ENCODE peak calls at places on chromosomes 16 and 17, in nine cellular contexts. X is prostate gland, N is heart left ventricle, L is thyroid gland, H is IMR-90, E is body of pancreas, W is Peyer's patch, A is uterus, T is gastrocnemius medialis. U is an unnamed sample.

GRCh38 chr17:312476-313148 is 40.0 kb downstream of the RPH3AL start:
- DNase-seq in X (no peak), N (peak), L (no peak), H (no peak), E (no peak), W (no peak), A (no peak), T (no peak), U (no peak)

GRCh38 chr17:49515196-49515770 is 20.2 kb downstream of the NGFR start:
- DNase-seq in X (peak), N (peak), L (peak), H (peak), E (peak), W (peak), A (peak), T (peak), U (peak)

GRCh38 chr17:78745407-78746088 is 36.5 kb downstream of the CYTH1 start:
- DNase-seq in X (no peak), N (no peak), L (no peak), H (peak), E (peak), W (peak), A (no peak), T (no peak), U (peak)

GRCh38 chr17:1108560-1108809 is 71.3 kb downstream of the ABR start:
- DNase-seq in X (no peak), N (no peak), L (peak), H (no peak), E (no peak), W (no peak), A (peak), T (no peak), U (peak)

GRCh38 chr16:87705780-87706277 is 60.0 kb downstream of the KLHDC4 start:
- DNase-seq in X (no peak), N (no peak), L (peak), H (no peak), E (no peak), W (no peak), A (no peak), T (no peak), U (no peak)

GRCh38 chr17:74521701-74522201 is 9.5 kb downstream of the CD300LB start:
- DNase-seq in X (no peak), N (peak), L (no peak), H (no peak), E (no peak), W (peak), A (no peak), T (no peak), U (no peak)

GRCh38 chr16:3696425-3697218 is 20.7 kb downstream of the TRAP1 start:
- DNase-seq in X (peak), N (peak), L (no peak), H (peak), E (no peak), W (no peak), A (no peak), T (peak), U (no peak)

GRCh38 chr17:45225964-45226530 is 4.4 kb downstream of the FMNL1 start:
- DNase-seq in X (no peak), N (peak), L (peak), H (no peak), E (peak), W (peak), A (no peak), T (peak), U (no peak)

GRCh38 chr17:68196394-68197090 is 51.3 kb upstream of the AMZ2 start:
- DNase-seq in X (no peak), N (no peak), L (no peak), H (no peak), E (no peak), W (no peak), A (no peak), T (no peak), U (no peak)

GRCh38 chr16:9225527-9226316 is 134.3 kb downstream of the HAPSTR1 start:
- DNase-seq in X (no peak), N (no peak), L (no peak), H (no peak), E (no peak), W (no peak), A (no peak), T (no peak), U (no peak)

GRCh38 chr16:84929421-84930297 is 81.7 kb downstream of the ZDHHC7 start:
- DNase-seq in X (no peak), N (peak), L (no peak), H (no peak), E (no peak), W (no peak), A (peak), T (no peak), U (peak)

GRCh38 chr17:50107790-50108414 is 12.8 kb downstream of the PDK2 start:
- DNase-seq in X (no peak), N (no peak), L (no peak), H (peak), E (no peak), W (no peak), A (no peak), T (no peak), U (no peak)

GRCh38 chr17:59311051-59311468 is 20.4 kb upstream of the YPEL2 start:
- DNase-seq in X (peak), N (no peak), L (peak), H (peak), E (peak), W (peak), A (peak), T (no peak), U (no peak)

GRCh38 chr17:79785017-79785899 is 7.3 kb downstream of the CBX2 start:
- DNase-seq in X (no peak), N (no peak), L (no peak), H (no peak), E (no peak), W (no peak), A (no peak), T (no peak), U (no peak)

GRCh38 chr16:3038256-3038655 is 1.5 kb upstream of the BICDL2 start:
- DNase-seq in X (peak), N (no peak), L (peak), H (no peak), E (peak), W (no peak), A (no peak), T (no peak), U (no peak)

GRCh38 chr16:54171855-54172537 is 114.6 kb downstream of the IRX3 start:
- DNase-seq in X (no peak), N (no peak), L (no peak), H (peak), E (peak), W (no peak), A (no peak), T (no peak), U (no peak)

GRCh38 chr16:50154369-50154947 is 1.4 kb downstream of the TENT4B start:
- DNase-seq in X (no peak), N (no peak), L (peak), H (no peak), E (no peak), W (no peak), A (no peak), T (no peak), U (no peak)

GRCh38 chr17:21210411-21211076 is 3.4 kb downstream of the TMEM11 start:
- DNase-seq in X (no peak), N (no peak), L (peak), H (no peak), E (no peak), W (no peak), A (no peak), T (peak), U (no peak)

GRCh38 chr17:73719588-73720071 is 75.4 kb upstream of the SDK2 start:
- DNase-seq in X (no peak), N (peak), L (no peak), H (no peak), E (no peak), W (no peak), A (no peak), T (no peak), U (no peak)

GRCh38 chr17:37813753-37814152 is 68.9 kb upstream of the HNF1B start:
- DNase-seq in X (no peak), N (no peak), L (no peak), H (peak), E (no peak), W (no peak), A (no peak), T (no peak), U (no peak)

GRCh38 chr17:37466471-37466870 is 23.2 kb upstream of the DUSP14 start:
- DNase-seq in X (no peak), N (no peak), L (no peak), H (no peak), E (no peak), W (no peak), A (no peak), T (no peak), U (no peak)

GRCh38 chr16:65071371-65072311 is 50.2 kb downstream of the CDH11 start:
- DNase-seq in X (no peak), N (peak), L (peak), H (peak), E (peak), W (no peak), A (peak), T (peak), U (peak)

GRCh38 chr17:27466748-27467375 is 10.6 kb downstream of the KSR1 start:
- DNase-seq in X (no peak), N (no peak), L (peak), H (no peak), E (no peak), W (peak), A (no peak), T (no peak), U (no peak)

GRCh38 chr17:41687828-41688640 is 651 bp upstream of the EIF1 start:
- DNase-seq in X (peak), N (peak), L (peak), H (peak), E (peak), W (peak), A (peak), T (no peak), U (peak)

GRCh38 chr17:66809408-66809807 is 25.5 kb upstream of the CACNG5 start:
- DNase-seq in X (no peak), N (no peak), L (no peak), H (no peak), E (no peak), W (no peak), A (no peak), T (no peak), U (no peak)

GRCh38 chr17:956905-957304 is 22.7 kb downstream of the NXN start:
- DNase-seq in X (no peak), N (no peak), L (no peak), H (no peak), E (no peak), W (no peak), A (no peak), T (peak), U (no peak)

GRCh38 chr17:4485676-4486646 is 12.7 kb upstream of the SPNS2 start:
- DNase-seq in X (no peak), N (peak), L (no peak), H (no peak), E (no peak), W (peak), A (no peak), T (no peak), U (no peak)

GRCh38 chr16:4391635-4392381 is 20.2 kb downstream of the VASN start:
- DNase-seq in X (no peak), N (no peak), L (no peak), H (no peak), E (no peak), W (no peak), A (no peak), T (no peak), U (no peak)

GRCh38 chr17:28644782-28645575 is at the start of gene BLTP2:
- DNase-seq in X (peak), N (peak), L (peak), H (peak), E (peak), W (peak), A (peak), T (peak), U (peak)

GRCh38 chr17:61139219-61139618 is 260.4 kb upstream of the TBX2 start:
- DNase-seq in X (no peak), N (no peak), L (no peak), H (peak), E (no peak), W (peak), A (no peak), T (no peak), U (no peak)

GRCh38 chr17:59893617-59894100 is 738 bp downstream of the RPS6KB1 start:
- DNase-seq in X (no peak), N (peak), L (peak), H (peak), E (no peak), W (no peak), A (no peak), T (peak), U (no peak)

GRCh38 chr17:10469459-10469858 is at the start of gene MYH4:
- DNase-seq in X (no peak), N (no peak), L (no peak), H (no peak), E (no peak), W (no peak), A (no peak), T (no peak), U (no peak)

GRCh38 chr17:19374136-19374535 is 4.2 kb upstream of the MAPK7 start:
- DNase-seq in X (no peak), N (no peak), L (no peak), H (no peak), E (no peak), W (no peak), A (no peak), T (no peak), U (no peak)

GRCh38 chr17:50532452-50533024 is at the start of gene EPN3:
- DNase-seq in X (peak), N (no peak), L (peak), H (no peak), E (peak), W (no peak), A (no peak), T (no peak), U (peak)

GRCh38 chr17:55267777-55268648 is 3.3 kb downstream of the HLF start:
- DNase-seq in X (no peak), N (no peak), L (no peak), H (no peak), E (no peak), W (no peak), A (no peak), T (no peak), U (no peak)

GRCh38 chr17:16423226-16423872 is 8.0 kb downstream of the TRPV2 start:
- DNase-seq in X (no peak), N (no peak), L (no peak), H (no peak), E (no peak), W (no peak), A (no peak), T (no peak), U (no peak)

GRCh38 chr17:29866746-29867404 is 63.2 kb downstream of the SSH2 start:
- DNase-seq in X (no peak), N (no peak), L (peak), H (no peak), E (no peak), W (no peak), A (no peak), T (no peak), U (no peak)

GRCh38 chr17:29862951-29863350 is 67.1 kb downstream of the SSH2 start:
- DNase-seq in X (no peak), N (no peak), L (no peak), H (no peak), E (no peak), W (no peak), A (no peak), T (no peak), U (no peak)

GRCh38 chr17:29867643-29868181 is 62.3 kb downstream of the SSH2 start:
- DNase-seq in X (no peak), N (no peak), L (no peak), H (no peak), E (no peak), W (no peak), A (no peak), T (no peak), U (no peak)

GRCh38 chr17:29857823-29858222 is 72.2 kb downstream of the SSH2 start:
- DNase-seq in X (no peak), N (no peak), L (no peak), H (no peak), E (no peak), W (no peak), A (no peak), T (no peak), U (no peak)

DNA sequence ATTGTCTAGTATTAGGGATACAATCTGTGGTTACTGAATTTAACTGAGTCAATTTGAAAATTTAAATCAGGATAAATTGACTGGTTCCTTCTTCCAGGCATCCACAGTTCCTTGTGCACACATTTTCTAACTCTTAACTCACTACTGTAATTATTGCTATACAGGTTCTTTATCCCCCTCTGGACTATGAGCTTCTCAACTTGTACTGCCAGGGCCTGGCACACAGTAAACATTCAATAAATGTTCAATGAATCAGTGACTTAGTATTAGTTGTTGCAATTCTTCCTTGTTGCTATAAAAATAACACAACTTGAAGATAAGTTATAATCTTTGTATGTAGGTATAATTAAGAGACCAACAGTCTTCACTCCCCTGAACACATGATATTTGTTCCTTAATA is 67.9 kb downstream of the SSH2 start:
- DNase-seq in X (no peak), N (no peak), L (no peak), H (no peak), E (no peak), W (no peak), A (no peak), T (no peak), U (no peak)
- TF ChIP-seq POLR2A in X (no peak), N (no peak), L (no peak), H (no peak), E (no peak), W (no peak), A (no peak), T (no peak), U (no peak)

DNA sequence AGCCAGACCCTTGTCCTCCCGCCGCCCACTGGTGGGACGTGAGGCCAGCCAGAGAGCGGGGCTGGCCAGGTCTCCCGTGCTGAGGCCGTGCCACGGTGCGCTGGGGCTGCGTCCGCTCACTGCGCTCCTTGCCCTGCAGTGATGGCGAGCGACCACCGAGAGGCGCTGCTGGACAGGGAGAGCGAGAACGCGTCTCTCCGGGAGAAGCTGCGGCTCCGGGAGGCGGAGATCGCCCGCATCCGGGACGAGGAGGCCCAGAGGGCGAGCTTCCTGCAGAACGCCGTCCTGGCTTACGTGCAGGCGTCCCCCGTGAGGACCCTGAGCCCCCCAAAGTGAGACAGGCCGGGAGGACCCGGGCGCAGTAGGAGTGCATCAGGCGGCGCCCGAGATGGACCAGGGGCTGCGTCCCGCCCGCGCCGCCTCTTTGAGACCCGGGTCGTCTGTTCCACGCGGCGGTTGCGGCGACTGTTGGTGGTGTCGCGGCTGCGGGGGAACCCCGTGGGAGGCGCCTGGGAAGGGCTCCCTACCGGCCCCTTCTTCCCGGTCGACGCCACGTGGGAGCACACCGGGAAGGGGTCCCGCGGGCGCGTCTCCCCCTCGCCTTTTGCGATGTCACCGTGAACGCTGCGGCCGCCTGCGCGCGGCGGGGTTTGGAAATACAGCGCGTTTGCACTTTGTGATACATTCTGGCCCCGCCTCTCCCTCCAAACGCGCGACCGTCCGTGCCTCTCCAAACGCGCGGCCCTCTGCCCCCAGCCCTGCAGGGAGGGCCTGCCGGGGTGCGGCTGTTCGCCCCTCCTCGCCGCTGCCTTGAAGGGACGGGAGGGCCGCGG is 792 bp upstream of the RAC3 start:
- DNase-seq in X (peak), N (peak), L (peak), H (peak), E (peak), W (peak), A (peak), T (peak), U (peak)
- TF ChIP-seq POLR2A in X (peak), N (no peak), L (no peak), H (no peak), E (no peak), W (no peak), A (peak), T (peak), U (no peak)

DNA sequence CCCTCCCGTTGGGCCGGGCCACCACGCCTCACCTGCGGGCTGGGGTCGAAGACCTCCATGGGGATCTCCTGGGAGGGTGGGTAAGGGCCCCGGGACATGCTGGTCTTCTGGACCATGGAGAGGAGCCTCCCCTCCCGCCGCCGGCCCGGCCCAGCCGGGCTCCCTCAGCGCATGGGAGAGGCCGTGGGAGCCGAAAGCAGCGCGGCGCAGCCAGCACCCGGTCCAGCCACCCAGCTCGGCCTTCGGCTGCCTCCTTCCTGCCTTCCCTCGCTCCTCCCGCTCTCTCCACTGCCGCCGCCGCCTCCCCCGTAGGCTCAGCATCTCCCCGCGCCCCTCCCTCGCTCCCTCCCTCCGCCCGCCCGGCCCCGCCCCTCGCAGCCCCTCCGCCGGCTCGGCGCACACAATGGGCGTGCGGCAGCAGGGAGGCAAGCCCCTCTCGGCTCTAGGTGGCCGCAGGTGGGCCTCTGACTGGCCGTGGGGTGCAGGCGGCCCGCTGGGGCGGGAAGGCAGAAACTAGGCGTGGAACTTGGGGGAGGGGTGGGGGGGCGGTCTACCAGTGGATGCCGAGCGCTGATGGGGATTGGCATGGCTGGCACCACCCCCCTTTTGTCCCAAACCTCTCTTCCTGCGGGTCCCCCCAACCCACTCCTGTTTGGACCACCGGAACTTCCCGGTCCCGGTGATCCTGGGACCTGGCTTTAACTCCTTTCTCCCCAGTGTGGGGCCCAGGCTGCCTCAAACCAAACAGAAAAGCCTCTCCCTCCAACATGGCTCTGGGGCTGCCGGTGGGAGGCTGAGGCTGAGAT is at the start of gene CACNB1:
- DNase-seq in X (peak), N (peak), L (peak), H (peak), E (peak), W (peak), A (peak), T (peak), U (peak)
- TF ChIP-seq POLR2A in X (peak), N (peak), L (no peak), H (peak), E (peak), W (peak), A (peak), T (peak), U (peak)

GRCh38 chr17:8480011-8480976 is 44.6 kb downstream of the NDEL1 start:
- DNase-seq in X (no peak), N (no peak), L (no peak), H (no peak), E (no peak), W (no peak), A (no peak), T (no peak), U (peak)

GRCh38 chr17:8479431-8479947 is 43.8 kb downstream of the NDEL1 start:
- DNase-seq in X (no peak), N (peak), L (no peak), H (peak), E (no peak), W (no peak), A (peak), T (no peak), U (peak)

GRCh38 chr17:8482546-8482945 is 46.9 kb downstream of the NDEL1 start:
- DNase-seq in X (no peak), N (no peak), L (no peak), H (peak), E (no peak), W (no peak), A (no peak), T (no peak), U (no peak)

GRCh38 chr17:8481703-8482102 is 46.0 kb downstream of the NDEL1 start:
- DNase-seq in X (no peak), N (no peak), L (no peak), H (no peak), E (no peak), W (no peak), A (no peak), T (no peak), U (no peak)

GRCh38 chr17:8481089-8481488 is 45.4 kb downstream of the NDEL1 start:
- DNase-seq in X (no peak), N (no peak), L (no peak), H (no peak), E (no peak), W (no peak), A (no peak), T (no peak), U (no peak)
- TF ChIP-seq POLR2A in X (no peak), N (no peak), L (no peak), H (no peak), E (no peak), W (no peak), A (no peak), T (no peak), U (no peak)